ENCODE peak calls at places on chromosomes 6 and 20, in four cellular contexts. N is lower lobe of right lung, V is BE2C, J is tibial artery. H is an unnamed sample. For H3K4me1, the result is how much of the 10 kb centered on the place peaks cover.

GRCh38 chr20:56628873-56629463 is at the start of gene TFAP2C:
- DNase-seq in N (peak), V (peak), J (peak), H (peak)

GRCh38 chr20:61931476-61932198 is 134.0 kb downstream of the TAF4 start:
- DNase-seq in N (peak), V (no peak), J (peak), H (no peak)

GRCh38 chr6:42370323-42370985 is 81.3 kb downstream of the TRERF1 start:
- DNase-seq in N (no peak), V (no peak), J (no peak), H (no peak)

GRCh38 chr6:35687658-35688604 is 784 bp downstream of the FKBP5 start:
- DNase-seq in N (peak), V (peak), J (peak), H (peak)

GRCh38 chr6:154384196-154384595 is 27.6 kb upstream of the IPCEF1 start:
- DNase-seq in N (no peak), V (no peak), J (no peak), H (no peak)

GRCh38 chr6:136526196-136526930 is 23.9 kb downstream of the MAP7 start:
- DNase-seq in N (peak), V (peak), J (peak), H (peak)

GRCh38 chr6:108174371-108175175 is 8.8 kb downstream of the NR2E1 start:
- DNase-seq in N (no peak), V (no peak), J (no peak), H (peak)

GRCh38 chr20:41617059-41617921 is 887 bp downstream of the CHD6 start:
- DNase-seq in N (peak), V (peak), J (peak), H (peak)

GRCh38 chr6:3340891-3341290 is 82.1 kb downstream of the PSMG4 start:
- DNase-seq in N (no peak), V (no peak), J (no peak), H (peak)
- H3K4me1 ChIP-seq in N (under half), V (under half), J (under half), H (half or more)

GRCh38 chr6:33321227-33321626 is 3.7 kb upstream of the ZBTB22 start:
- DNase-seq in N (no peak), V (no peak), J (no peak), H (no peak)

GRCh38 chr6:33323623-33323948 is 6.0 kb upstream of the ZBTB22 start:
- DNase-seq in N (no peak), V (no peak), J (no peak), H (no peak)

GRCh38 chr6:33320315-33321181 is 3.0 kb upstream of the ZBTB22 start:
- DNase-seq in N (no peak), V (no peak), J (peak), H (no peak)

GRCh38 chr6:33319939-33320314 is 2.4 kb upstream of the ZBTB22 start:
- DNase-seq in N (no peak), V (no peak), J (no peak), H (no peak)

DNA sequence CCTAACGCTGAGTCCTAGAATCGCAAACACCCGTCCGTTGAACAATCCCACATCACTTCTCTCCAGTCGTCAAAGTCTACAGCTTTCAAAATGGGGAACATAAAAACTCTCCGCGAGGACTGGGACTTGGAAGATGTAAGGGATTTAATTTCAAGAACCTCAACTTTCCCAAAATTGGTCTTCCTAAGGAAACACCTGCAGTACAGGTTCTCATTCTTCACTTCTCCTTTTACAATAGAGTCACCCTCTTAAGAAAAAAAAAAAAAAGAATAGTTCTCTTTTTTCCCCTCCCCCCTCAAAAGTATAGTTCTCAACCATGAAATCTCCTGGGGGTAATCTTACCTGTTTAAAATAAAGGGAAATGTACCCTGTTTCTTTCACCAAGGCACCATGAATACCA is 6.6 kb upstream of the ZBTB22 start:
- DNase-seq in N (no peak), V (no peak), J (no peak), H (no peak)
- H3K4me3 ChIP-seq in N (peak), V (peak), J (peak), H (no peak)

DNA sequence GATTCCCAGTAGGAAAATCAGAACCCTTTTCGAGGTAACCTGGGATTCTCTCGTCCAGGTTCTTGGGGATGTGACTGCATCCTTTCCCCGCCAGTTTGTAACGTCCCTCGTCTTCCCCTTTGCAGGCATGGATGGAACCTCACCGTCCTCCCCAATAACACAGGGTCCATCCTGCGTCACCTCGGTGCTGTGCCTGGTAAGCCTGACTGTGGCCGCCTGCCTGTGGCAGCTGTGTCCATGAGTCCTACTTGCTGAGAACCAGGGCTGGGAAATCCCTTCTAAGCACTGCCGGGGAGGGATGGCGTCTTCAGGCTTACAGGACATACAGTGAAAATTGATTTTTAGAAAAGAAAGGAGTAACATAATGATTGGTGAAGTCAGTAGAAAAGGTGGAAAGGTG is 155.6 kb downstream of the DTNBP1 start:
- DNase-seq in N (no peak), V (no peak), J (no peak), H (no peak)
- H3K4me1 ChIP-seq in N (under half), V (under half), J (under half), H (under half)

DNA sequence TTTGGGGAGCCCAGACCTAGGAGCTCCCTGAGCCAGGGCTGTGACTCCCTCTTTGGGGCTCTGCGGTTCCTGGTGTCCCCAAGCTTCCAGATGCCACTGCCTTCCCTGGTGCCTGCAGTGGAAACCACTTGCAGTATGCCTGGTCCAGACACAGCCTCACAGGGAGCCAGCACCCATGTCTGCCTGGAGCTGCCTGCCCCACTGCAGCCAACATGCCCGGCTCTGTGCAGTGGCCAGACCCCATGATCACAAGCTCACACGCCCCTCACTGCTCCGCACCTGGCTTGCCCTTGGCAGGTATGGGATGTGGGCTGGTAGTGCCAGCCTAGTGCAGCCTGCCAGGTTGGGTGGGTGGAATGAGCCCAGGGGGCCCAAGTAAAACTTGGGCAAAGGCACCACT is 644.8 kb downstream of the HTR1B start:
- DNase-seq in N (no peak), V (no peak), J (no peak), H (no peak)
- H3K4me3 ChIP-seq in N (no peak), V (no peak), J (no peak), H (no peak)

GRCh38 chr6:156982168-156982567 is 205.0 kb downstream of the ARID1B start:
- DNase-seq in N (no peak), V (no peak), J (no peak), H (no peak)

GRCh38 chr6:156980515-156980914 is 203.3 kb downstream of the ARID1B start:
- DNase-seq in N (no peak), V (peak), J (no peak), H (no peak)

GRCh38 chr6:156980948-156981347 is 203.8 kb downstream of the ARID1B start:
- DNase-seq in N (no peak), V (no peak), J (no peak), H (no peak)

GRCh38 chr6:156985309-156985708 is 208.1 kb downstream of the ARID1B start:
- DNase-seq in N (no peak), V (no peak), J (no peak), H (no peak)

DNA sequence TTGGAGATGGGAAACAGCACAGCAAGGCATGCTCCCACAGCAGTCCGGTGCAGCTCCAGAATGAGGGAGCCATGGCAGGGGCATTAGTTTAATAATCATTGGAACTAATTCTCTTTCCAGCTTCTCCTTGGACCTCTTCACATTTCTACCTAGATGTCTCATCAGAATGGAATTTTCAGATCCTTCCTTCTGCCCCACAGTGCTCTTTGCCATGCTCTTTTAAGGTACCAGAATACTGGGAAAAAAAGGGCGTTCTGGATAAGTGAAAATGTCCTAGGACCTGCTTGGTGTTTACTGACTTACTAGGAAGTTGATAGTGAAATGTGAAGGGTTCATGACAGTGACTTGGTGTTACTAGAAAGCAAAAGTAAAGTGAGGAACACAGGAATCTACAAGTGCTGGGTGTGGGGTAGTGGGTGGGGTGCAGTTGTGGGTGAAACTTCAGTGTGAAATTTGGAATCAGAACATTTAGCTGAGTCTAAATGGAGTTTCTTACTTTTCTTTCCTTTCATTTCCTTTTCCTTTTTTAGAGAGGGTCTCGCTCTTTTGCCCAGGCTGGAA is 207.1 kb downstream of the ARID1B start:
- DNase-seq in N (no peak), V (no peak), J (no peak), H (no peak)
- H3K4me1 ChIP-seq in N (under half), V (under half), J (under half), H (under half)

GRCh38 chr6:44397424-44398169 is 10.1 kb downstream of the CDC5L start:
- DNase-seq in N (no peak), V (peak), J (no peak), H (no peak)
- H3K4me3 ChIP-seq in N (no peak), V (no peak), J (no peak), H (no peak)

DNA sequence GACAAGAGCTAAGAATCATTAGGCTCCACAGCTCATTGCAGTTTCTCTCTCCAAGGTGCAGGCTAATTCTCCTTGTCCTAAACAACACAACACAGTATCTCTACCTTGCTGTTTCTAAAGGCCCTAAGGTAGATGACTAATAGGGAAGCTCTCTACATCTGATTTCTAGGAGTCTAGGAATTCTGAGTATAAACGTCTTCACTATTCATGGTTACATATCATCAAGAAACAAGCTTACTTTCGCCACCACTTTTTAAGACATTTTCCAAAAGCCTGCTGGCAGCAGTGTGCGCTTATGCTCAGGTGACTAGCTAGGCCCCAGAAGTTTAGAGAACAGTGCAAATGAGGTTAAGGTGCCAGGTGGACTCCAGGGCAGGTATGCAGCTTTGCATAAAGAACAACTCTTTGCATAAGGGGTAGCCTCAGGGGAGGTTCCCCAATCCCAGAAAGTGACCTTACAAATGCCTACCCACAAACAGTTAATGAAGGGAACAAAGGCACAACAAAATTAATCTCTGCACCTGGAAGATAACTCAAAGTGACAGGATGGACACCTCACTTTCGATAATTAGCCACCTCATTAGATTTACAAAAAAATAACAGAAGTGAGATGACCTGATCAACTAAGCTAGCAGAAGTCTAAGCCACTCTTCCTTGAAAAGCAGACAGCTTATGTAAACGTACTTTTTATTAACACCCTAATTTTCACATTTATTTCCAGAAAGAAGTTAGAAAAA is 20.1 kb downstream of the B4GALT5 start:
- DNase-seq in N (no peak), V (no peak), J (no peak), H (no peak)
- H3K4me1 ChIP-seq in N (half or more), V (under half), J (under half), H (under half)

GRCh38 chr20:35695978-35696377 is 3.2 kb downstream of the NFS1 start:
- DNase-seq in N (no peak), V (no peak), J (no peak), H (no peak)
- H3K4me3 ChIP-seq in N (no peak), V (no peak), J (no peak), H (no peak)

GRCh38 chr6:98039443-98039842 is 756.4 kb upstream of the MMS22L start:
- DNase-seq in N (no peak), V (no peak), J (no peak), H (no peak)

GRCh38 chr6:98044168-98044567 is 761.2 kb upstream of the MMS22L start:
- DNase-seq in N (no peak), V (no peak), J (no peak), H (no peak)

GRCh38 chr6:98041072-98041471 is 758.1 kb upstream of the MMS22L start:
- DNase-seq in N (no peak), V (no peak), J (no peak), H (no peak)

GRCh38 chr6:98039876-98040605 is 757.0 kb upstream of the MMS22L start:
- DNase-seq in N (no peak), V (no peak), J (no peak), H (peak)

DNA sequence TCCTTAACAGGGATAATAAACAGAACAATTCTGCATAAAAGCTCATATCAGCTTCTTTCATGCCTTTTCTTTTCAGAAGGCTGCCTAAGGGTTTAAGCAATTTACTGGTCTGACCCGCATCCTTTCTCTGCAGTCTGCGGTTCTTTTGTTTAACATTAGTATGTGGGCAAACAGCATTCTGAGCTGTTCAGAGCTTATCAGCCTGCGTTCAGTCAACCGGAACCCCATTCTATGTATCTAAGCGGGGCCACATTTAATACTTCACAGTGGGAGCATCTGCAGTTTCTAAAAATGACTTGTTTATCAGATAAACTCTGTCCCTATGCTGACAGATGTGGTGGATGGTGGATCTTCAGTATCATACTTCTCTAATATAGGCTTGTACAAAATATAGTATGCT is 758.9 kb upstream of the MMS22L start:
- DNase-seq in N (no peak), V (peak), J (no peak), H (no peak)
- H3K4me1 ChIP-seq in N (under half), V (under half), J (under half), H (under half)

GRCh38 chr20:49165611-49166010 is 22.5 kb downstream of the STAU1 start:
- DNase-seq in N (no peak), V (no peak), J (no peak), H (no peak)
- H3K4me3 ChIP-seq in N (no peak), V (no peak), J (no peak), H (no peak)